ENCODE peak calls at places on chromosomes 16 and 17, in four cellular contexts. M is glutamatergic neuron, K is IMR-90, S is mesothelial cell of epicardium. B is an unnamed sample.

GRCh38 chr17:63622571-63623390 is 564 bp downstream of the MAP3K3 start:
- DNase-seq in M (peak), K (peak), S (peak), B (peak)

GRCh38 chr16:88883946-88884345 is 17.5 kb upstream of the PABPN1L start:
- DNase-seq in M (no peak), K (no peak), S (no peak), B (no peak)

GRCh38 chr17:50266384-50267073 is 7.7 kb upstream of the TMEM92 start:
- DNase-seq in M (peak), K (peak), S (no peak), B (no peak)

GRCh38 chr16:88023786-88024185 is 72.6 kb downstream of the BANP start:
- DNase-seq in M (no peak), K (no peak), S (no peak), B (no peak)

GRCh38 chr16:6446370-6446769 is 886.3 kb upstream of the RBFOX1 start:
- DNase-seq in M (no peak), K (no peak), S (no peak), B (no peak)

GRCh38 chr17:1989135-1989534 is 36.0 kb downstream of the RTN4RL1 start:
- DNase-seq in M (no peak), K (peak), S (no peak), B (no peak)

GRCh38 chr16:57314161-57314785 is 29.8 kb upstream of the PLLP start:
- DNase-seq in M (no peak), K (no peak), S (no peak), B (no peak)

GRCh38 chr16:28531777-28532744 is 6.7 kb downstream of the NUPR1 start:
- DNase-seq in M (no peak), K (no peak), S (no peak), B (no peak)

GRCh38 chr16:89842471-89843408 is 14.5 kb downstream of the SPIRE2 start:
- DNase-seq in M (no peak), K (peak), S (no peak), B (no peak)

GRCh38 chr17:66508896-66509843 is 206.8 kb downstream of the PRKCA start:
- DNase-seq in M (no peak), K (peak), S (no peak), B (no peak)

GRCh38 chr17:37691807-37692206 is 48.6 kb upstream of the DDX52 start:
- DNase-seq in M (no peak), K (no peak), S (no peak), B (no peak)

DNA sequence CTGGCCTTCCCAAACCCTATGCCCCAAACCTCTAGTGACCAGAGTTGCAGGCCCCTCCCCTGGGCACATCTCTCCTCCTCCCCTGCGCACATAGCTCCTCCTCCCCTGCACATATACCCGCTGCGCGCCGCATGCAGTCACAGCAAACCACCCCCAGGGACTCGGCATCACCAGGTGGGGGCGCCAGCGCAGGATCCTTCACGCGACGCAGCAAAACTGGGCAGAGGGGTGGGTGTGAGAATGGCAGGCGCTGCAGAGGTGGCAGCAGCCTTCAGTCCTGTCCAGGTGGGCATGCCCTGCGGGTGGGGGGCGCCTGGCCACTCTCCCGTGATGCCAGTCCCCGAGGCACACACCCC is 5.6 kb downstream of the CORO6 start:
- DNase-seq in M (peak), K (peak), S (no peak), B (peak)
- TF ChIP-seq CTCF in M (peak), K (peak), S (no peak), B (peak)

DNA sequence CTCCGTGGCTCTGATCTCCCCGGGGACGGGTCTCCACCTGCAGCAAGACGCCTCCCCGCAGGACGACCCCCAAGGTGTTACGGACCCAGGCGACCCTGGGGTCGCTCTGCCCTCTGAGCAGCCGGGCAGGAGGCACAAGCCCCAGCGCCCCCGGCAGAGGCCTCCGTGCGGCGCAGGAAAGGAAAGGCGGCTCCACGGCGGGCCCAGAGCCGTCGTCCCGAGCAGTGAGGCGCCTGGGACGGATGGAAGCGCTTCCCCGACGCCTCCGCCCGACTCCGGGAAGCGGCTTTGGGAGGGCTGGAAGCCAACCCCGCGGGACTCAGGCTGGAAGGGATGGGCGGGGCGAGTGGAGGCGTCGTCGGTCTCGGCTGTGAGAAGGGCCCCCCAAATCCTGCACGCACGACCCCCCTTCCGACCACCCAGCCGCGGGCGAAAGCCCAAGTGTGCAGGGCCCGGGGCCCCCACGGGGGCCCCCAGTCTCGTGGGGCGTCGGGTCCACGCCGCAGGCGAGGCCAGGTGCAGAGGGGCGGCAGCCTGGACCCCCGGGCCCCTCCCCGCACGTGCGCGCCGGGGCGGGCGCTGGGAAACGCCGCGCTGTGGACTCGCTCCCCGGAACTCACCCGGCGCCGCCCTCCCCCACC is 32.7 kb upstream of the RPH3AL start:
- DNase-seq in M (peak), K (no peak), S (peak), B (peak)
- TF ChIP-seq CTCF in M (no peak), K (no peak), S (no peak), B (no peak)

GRCh38 chr17:14781123-14781522 is 480.2 kb downstream of the HS3ST3B1 start:
- DNase-seq in M (peak), K (no peak), S (no peak), B (no peak)

GRCh38 chr17:14790518-14790917 is 474.6 kb downstream of the PMP22 start:
- DNase-seq in M (peak), K (peak), S (no peak), B (no peak)

GRCh38 chr17:14779236-14779635 is 478.4 kb downstream of the HS3ST3B1 start:
- DNase-seq in M (no peak), K (no peak), S (no peak), B (no peak)

GRCh38 chr17:14780116-14780515 is 479.2 kb downstream of the HS3ST3B1 start:
- DNase-seq in M (peak), K (no peak), S (no peak), B (no peak)

DNA sequence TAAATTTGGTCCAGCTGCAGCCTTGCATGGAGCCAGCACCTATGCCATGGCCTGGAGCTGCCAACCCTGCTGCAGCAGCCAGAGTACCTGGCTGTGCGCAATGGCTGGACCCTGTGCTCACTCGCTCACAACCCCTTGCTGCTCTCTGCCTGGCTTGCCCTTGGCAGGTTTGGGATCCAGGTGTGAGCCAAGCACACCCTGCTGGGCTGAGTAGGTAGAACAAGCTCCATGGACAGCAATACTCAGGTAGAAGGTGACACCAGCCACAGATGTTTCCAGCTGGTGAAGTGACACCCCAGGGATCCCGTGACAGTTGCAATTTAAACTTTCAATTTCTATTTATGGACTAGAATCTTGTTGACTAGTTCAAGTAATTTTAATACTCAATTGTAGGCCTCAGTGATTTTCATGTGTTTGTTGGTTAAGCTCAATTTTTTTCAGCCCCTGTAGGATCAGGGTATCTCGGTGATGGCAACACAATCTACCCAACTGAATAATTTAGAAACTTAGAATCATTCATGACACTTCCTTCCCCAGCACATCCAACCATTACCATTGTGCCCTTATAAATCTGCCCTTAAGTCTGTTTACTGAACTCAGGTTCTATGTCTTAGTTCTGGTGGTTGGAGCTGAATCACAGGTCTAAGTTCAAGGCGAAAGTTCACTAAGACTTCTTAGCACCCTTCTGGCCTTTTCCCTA is 480.0 kb downstream of the PMP22 start:
- DNase-seq in M (no peak), K (no peak), S (no peak), B (no peak)
- TF ChIP-seq CTCF in M (no peak), K (no peak), S (no peak), B (no peak)

GRCh38 chr17:65261152-65261551 is 124.0 kb downstream of the RGS9 start:
- DNase-seq in M (no peak), K (no peak), S (no peak), B (peak)
- TF ChIP-seq CTCF in M (no peak), K (no peak), S (no peak), B (peak)

GRCh38 chr16:23858496-23859062 is 22.8 kb downstream of the PRKCB start:
- DNase-seq in M (no peak), K (no peak), S (no peak), B (no peak)
- TF ChIP-seq CTCF in M (no peak), K (no peak), S (no peak), B (no peak)

DNA sequence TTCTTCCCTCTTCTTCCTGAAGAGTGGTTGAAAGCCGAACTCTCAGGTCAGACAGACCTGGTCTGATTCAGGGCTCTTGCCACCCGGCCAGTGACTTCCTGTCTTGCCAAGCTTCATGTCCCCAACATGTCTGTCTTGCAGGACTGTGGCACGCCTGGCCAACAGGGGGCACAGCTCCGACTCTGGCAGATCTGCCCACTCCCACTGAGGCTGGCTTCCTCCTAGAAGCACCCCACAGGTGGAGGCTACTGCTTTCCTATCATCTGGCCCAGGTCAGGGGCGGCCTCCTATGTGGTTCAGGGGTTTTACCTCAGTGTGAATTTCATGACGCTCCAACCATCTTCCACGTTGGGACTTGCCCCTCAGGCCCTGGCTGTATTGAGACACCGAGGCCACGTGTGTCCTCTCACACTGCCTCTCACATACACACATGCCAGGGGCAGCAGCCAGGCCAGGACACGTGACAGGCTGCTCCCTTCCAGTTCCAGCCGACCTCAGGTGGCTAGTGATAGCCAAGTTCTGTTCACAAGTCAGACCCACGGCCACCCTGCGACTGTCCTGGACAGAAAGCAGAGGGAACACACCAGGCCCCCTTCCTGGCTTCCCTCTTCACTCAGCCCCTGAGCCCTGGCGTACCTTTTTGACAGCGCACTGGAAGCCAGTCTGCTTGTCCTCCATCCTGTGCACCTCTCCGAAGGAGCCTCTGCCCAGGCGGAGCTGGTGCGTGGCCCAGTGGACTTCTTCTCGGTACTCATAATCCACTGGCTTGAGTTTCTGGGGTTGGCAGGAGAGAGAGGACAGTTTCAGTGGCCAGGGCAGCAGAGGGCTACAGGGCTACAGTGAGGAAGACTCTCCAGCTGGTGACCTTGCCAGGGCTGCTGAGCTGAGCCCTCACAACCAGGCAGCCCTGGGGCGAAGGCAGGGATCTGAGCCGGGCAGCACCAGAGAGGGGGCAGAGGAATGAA is 22.6 kb upstream of the SPATA32 start:
- DNase-seq in M (no peak), K (no peak), S (no peak), B (peak)
- TF ChIP-seq CTCF in M (no peak), K (peak), S (no peak), B (peak)

GRCh38 chr16:85334718-85335583 is 222.7 kb upstream of the CIBAR2 start:
- DNase-seq in M (no peak), K (no peak), S (no peak), B (peak)
- TF ChIP-seq CTCF in M (no peak), K (no peak), S (no peak), B (no peak)

GRCh38 chr16:71364306-71364705 is 5.8 kb downstream of the CALB2 start:
- DNase-seq in M (peak), K (no peak), S (no peak), B (no peak)

GRCh38 chr16:71368958-71369357 is 10.4 kb downstream of the CALB2 start:
- DNase-seq in M (no peak), K (no peak), S (no peak), B (no peak)

GRCh38 chr16:71365021-71365420 is 6.5 kb downstream of the CALB2 start:
- DNase-seq in M (no peak), K (no peak), S (no peak), B (no peak)

GRCh38 chr16:71369494-71369893 is 11.0 kb downstream of the CALB2 start:
- DNase-seq in M (no peak), K (no peak), S (no peak), B (no peak)

DNA sequence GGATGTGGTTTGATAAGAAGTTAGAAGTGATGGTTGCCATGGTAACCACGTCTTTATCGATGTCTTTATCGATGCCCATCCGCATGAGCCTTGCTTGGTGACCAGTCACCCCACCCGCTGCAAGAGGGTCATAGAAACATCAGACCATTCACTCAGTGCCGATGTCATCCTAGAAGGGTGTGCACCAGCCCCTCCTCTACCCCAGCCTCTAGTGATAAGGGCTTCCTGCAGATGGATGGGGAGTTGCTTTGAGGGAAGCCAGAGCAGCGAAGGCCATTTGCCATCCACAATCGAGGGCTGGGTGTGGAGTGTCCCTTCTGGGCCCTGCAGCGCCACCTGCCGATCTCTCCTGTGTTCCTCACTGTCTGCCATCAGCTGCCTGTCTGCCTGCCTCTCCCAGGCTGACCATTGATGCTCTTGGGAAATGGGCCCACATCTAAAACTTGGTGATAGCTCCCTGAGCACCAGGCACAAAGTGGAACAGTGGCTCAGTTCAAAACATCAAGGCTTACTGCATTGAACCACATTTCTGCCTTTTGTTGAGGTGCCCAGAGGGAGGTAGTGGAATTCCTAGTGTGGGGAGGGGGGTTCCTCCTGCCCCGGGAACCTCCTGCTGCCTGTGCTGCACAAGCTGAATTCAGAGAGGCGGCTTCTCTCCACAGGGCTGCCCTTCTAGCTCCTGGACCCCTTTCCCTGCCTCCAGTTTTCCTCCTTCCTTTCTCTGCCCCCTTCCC is 8.9 kb downstream of the CALB2 start:
- DNase-seq in M (peak), K (peak), S (no peak), B (peak)
- TF ChIP-seq CTCF in M (peak), K (peak), S (peak), B (peak)

GRCh38 chr17:75270218-75270965 is 639 bp downstream of the MIF4GD start:
- DNase-seq in M (peak), K (peak), S (no peak), B (peak)
- TF ChIP-seq CTCF in M (no peak), K (peak), S (no peak), B (no peak)

GRCh38 chr16:64452446-64452845 is 669.4 kb downstream of the CDH11 start:
- DNase-seq in M (no peak), K (no peak), S (no peak), B (no peak)
- TF ChIP-seq CTCF in M (no peak), K (no peak), S (no peak), B (no peak)